ENCODE peak calls at places on chromosomes 13 and 19, in four cellular contexts. One of them, this sample, is unnamed.
A peak's percentile ranks its signal among the peaks of the same experiment; 100 is the strongest.

GRCh38 chr13:30196025-30196424 is 111.3 kb downstream of the KATNAL1 start:
- DNase-seq in aorta: no peak
- DNase-seq in epithelial cell of esophagus: no peak
- DNase-seq in uterus: no peak
- DNase-seq in this sample: no peak

GRCh38 chr19:52739576-52739975 is 4.7 kb upstream of the ZNF611 start:
- DNase-seq in uterus: no peak
- DNase-seq in aorta: no peak
- DNase-seq in epithelial cell of esophagus: no peak
- DNase-seq in this sample: no peak

GRCh38 chr19:35633727-35634440 is 5.0 kb downstream of the RBM42 start:
- DNase-seq in epithelial cell of esophagus: no peak
- DNase-seq in uterus: no peak
- DNase-seq in aorta: no peak
- DNase-seq in this sample: no peak

GRCh38 chr13:105363747-105364177 is 1171.7 kb downstream of the EFNB2 start:
- DNase-seq in aorta: no peak
- DNase-seq in epithelial cell of esophagus: peak; percentile 2
- DNase-seq in uterus: no peak
- DNase-seq in this sample: no peak

GRCh38 chr13:40333238-40333637 is 333.2 kb downstream of the FOXO1 start:
- DNase-seq in aorta: no peak
- DNase-seq in uterus: no peak
- DNase-seq in epithelial cell of esophagus: peak; percentile 96
- DNase-seq in this sample: no peak

GRCh38 chr13:109402976-109403375 is 383.4 kb downstream of the IRS2 start:
- DNase-seq in epithelial cell of esophagus: no peak
- DNase-seq in uterus: no peak
- DNase-seq in aorta: no peak
- DNase-seq in this sample: no peak

GRCh38 chr19:14347999-14348889 is 33.0 kb upstream of the ADGRE5 start:
- DNase-seq in uterus: peak; percentile 71
- DNase-seq in aorta: peak; percentile 79
- DNase-seq in epithelial cell of esophagus: peak; percentile 41
- DNase-seq in this sample: no peak

GRCh38 chr13:22220186-22221160 is 549.6 kb downstream of the FGF9 start:
- DNase-seq in uterus: no peak
- DNase-seq in aorta: no peak
- DNase-seq in epithelial cell of esophagus: no peak
- DNase-seq in this sample: no peak

GRCh38 chr13:73303858-73304257 is 245.1 kb downstream of the KLF5 start:
- DNase-seq in epithelial cell of esophagus: peak; percentile 98
- DNase-seq in uterus: no peak
- DNase-seq in aorta: no peak
- DNase-seq in this sample: no peak

GRCh38 chr19:57167385-57167784 is at the start of gene DUXA:
- DNase-seq in epithelial cell of esophagus: no peak
- DNase-seq in uterus: no peak
- DNase-seq in aorta: no peak
- DNase-seq in this sample: no peak

GRCh38 chr19:4971424-4971793 is 2.5 kb downstream of the KDM4B start:
- DNase-seq in uterus: no peak
- DNase-seq in epithelial cell of esophagus: peak; percentile 44
- DNase-seq in aorta: no peak
- DNase-seq in this sample: no peak

GRCh38 chr13:39451860-39452301 is 151.1 kb downstream of the LHFPL6 start:
- DNase-seq in epithelial cell of esophagus: no peak
- DNase-seq in uterus: no peak
- DNase-seq in aorta: no peak
- DNase-seq in this sample: no peak

GRCh38 chr13:93559718-93560117 is 333.1 kb downstream of the GPC6 start:
- DNase-seq in uterus: no peak
- DNase-seq in epithelial cell of esophagus: peak; percentile 93
- DNase-seq in aorta: no peak
- DNase-seq in this sample: no peak

GRCh38 chr13:111880185-111880584 is 186.8 kb upstream of the SOX1 start:
- DNase-seq in aorta: no peak
- DNase-seq in uterus: no peak
- DNase-seq in epithelial cell of esophagus: no peak
- DNase-seq in this sample: no peak

GRCh38 chr13:79986890-79987289 is 354.0 kb downstream of the SPRY2 start:
- DNase-seq in aorta: no peak
- DNase-seq in epithelial cell of esophagus: peak; percentile 51
- DNase-seq in uterus: no peak
- DNase-seq in this sample: no peak

GRCh38 chr19:39502640-39503417 is 4.1 kb downstream of the DLL3 start:
- DNase-seq in epithelial cell of esophagus: peak; percentile 78
- DNase-seq in aorta: peak; percentile 73
- DNase-seq in uterus: peak; percentile 46
- DNase-seq in this sample: peak; percentile 34

GRCh38 chr19:10911579-10912363 is 16.7 kb downstream of the YIPF2 start:
- DNase-seq in aorta: no peak
- DNase-seq in uterus: no peak
- DNase-seq in epithelial cell of esophagus: no peak
- DNase-seq in this sample: no peak

GRCh38 chr19:13781547-13781946 is 7.3 kb downstream of the C19orf53 start:
- DNase-seq in aorta: peak; percentile 92
- DNase-seq in uterus: peak; percentile 86
- DNase-seq in epithelial cell of esophagus: peak; percentile 80
- DNase-seq in this sample: no peak

GRCh38 chr13:77737583-77738200 is 40.2 kb downstream of the SLAIN1 start:
- DNase-seq in uterus: no peak
- DNase-seq in epithelial cell of esophagus: no peak
- DNase-seq in aorta: no peak
- DNase-seq in this sample: no peak

GRCh38 chr13:83450586-83450985 is 431.7 kb downstream of the SLITRK1 start:
- DNase-seq in aorta: no peak
- DNase-seq in uterus: no peak
- DNase-seq in epithelial cell of esophagus: peak; percentile 23
- DNase-seq in this sample: no peak

GRCh38 chr13:109131698-109132257 is 502.4 kb downstream of the MYO16 start:
- DNase-seq in aorta: no peak
- DNase-seq in uterus: no peak
- DNase-seq in epithelial cell of esophagus: no peak
- DNase-seq in this sample: no peak

GRCh38 chr19:35222373-35223005 is 6.0 kb downstream of the FAM187B start:
- DNase-seq in uterus: no peak
- DNase-seq in aorta: no peak
- DNase-seq in epithelial cell of esophagus: no peak
- DNase-seq in this sample: no peak

GRCh38 chr19:31223805-31224534 is 125.3 kb downstream of the TSHZ3 start:
- DNase-seq in aorta: no peak
- DNase-seq in uterus: no peak
- DNase-seq in epithelial cell of esophagus: peak; percentile 64
- DNase-seq in this sample: no peak

GRCh38 chr13:40401911-40402776 is 264.3 kb downstream of the FOXO1 start:
- DNase-seq in aorta: peak; percentile 99
- DNase-seq in epithelial cell of esophagus: peak; percentile 90
- DNase-seq in uterus: peak; percentile 98
- DNase-seq in this sample: no peak

GRCh38 chr19:17841810-17842662 is 5.7 kb downstream of the JAK3 start:
- DNase-seq in aorta: peak; percentile 85
- DNase-seq in uterus: peak; percentile 76
- DNase-seq in epithelial cell of esophagus: peak; percentile 90
- DNase-seq in this sample: no peak

GRCh38 chr13:101811440-101811839 is 359.0 kb downstream of the ITGBL1 start:
- DNase-seq in aorta: no peak
- DNase-seq in uterus: no peak
- DNase-seq in epithelial cell of esophagus: no peak
- DNase-seq in this sample: no peak

GRCh38 chr13:21328836-21329477 is 130.1 kb downstream of the ZDHHC20 start:
- DNase-seq in uterus: no peak
- DNase-seq in epithelial cell of esophagus: no peak
- DNase-seq in aorta: no peak
- DNase-seq in this sample: no peak

GRCh38 chr19:12295191-12295590 is 508 bp upstream of the ZNF44 start:
- DNase-seq in aorta: no peak
- DNase-seq in uterus: no peak
- DNase-seq in epithelial cell of esophagus: no peak
- DNase-seq in this sample: no peak
- H3K4me3 ChIP-seq in aorta: peak overlapping the region; percentile 9
- H3K4me3 ChIP-seq in uterus: peak overlapping the region; percentile 84
- H3K4me3 ChIP-seq in epithelial cell of esophagus: peak overlapping the region; percentile 92
- H3K4me3 ChIP-seq in this sample: peak overlapping the region; percentile 96

DNA sequence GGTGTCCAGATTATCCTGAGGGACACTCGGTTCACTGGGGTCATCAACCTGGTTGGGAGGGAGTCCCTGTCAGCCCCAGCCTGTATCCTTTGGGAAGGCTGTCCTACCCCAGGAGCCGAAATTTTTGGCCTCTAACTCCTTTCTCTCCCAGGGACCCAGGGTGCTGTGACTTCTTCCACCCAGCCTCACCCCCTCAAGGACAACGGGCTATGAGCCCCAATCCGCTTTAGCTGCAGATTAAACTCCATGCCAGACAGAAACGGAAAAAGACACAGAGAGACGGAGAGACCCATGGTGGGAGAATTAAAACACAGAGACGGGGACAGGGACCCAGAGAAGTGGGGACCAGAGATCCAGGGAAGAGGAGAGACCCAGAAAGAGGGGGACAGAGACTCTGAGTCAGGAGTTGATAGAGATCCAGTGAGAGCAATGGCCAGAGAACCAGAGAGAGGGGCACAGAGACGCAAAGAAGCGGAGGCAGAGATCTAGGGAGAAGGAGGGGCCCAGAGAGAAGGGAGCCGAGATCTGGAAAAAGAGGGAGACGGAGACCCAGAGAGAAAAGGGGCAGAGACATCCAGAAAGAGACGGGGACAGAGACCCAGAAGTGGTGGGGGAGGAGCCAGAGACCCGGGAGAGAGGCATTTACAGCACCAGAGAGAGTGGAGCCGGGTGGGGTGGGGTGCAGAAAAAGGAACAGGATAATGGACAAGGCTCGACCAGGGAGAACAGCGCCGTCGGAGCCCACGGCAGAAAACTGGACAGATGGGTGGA is 703 bp downstream of the SLC17A7 start:
- DNase-seq in aorta: no peak
- DNase-seq in uterus: no peak
- DNase-seq in epithelial cell of esophagus: no peak
- DNase-seq in this sample: no peak
- H3K4me3 ChIP-seq in aorta: no peak overlapping the region
- H3K4me3 ChIP-seq in uterus: no peak overlapping the region
- H3K4me3 ChIP-seq in epithelial cell of esophagus: no peak overlapping the region
- H3K4me3 ChIP-seq in this sample: no peak overlapping the region

GRCh38 chr13:26401578-26402021 is 147.7 kb downstream of the CDK8 start:
- DNase-seq in aorta: no peak
- DNase-seq in epithelial cell of esophagus: no peak
- DNase-seq in uterus: no peak
- DNase-seq in this sample: peak; percentile 95

GRCh38 chr13:26400545-26400944 is 146.6 kb downstream of the CDK8 start:
- DNase-seq in epithelial cell of esophagus: no peak
- DNase-seq in uterus: no peak
- DNase-seq in aorta: no peak
- DNase-seq in this sample: no peak

GRCh38 chr13:26406791-26407190 is 150.7 kb upstream of the WASF3 start:
- DNase-seq in aorta: no peak
- DNase-seq in uterus: no peak
- DNase-seq in epithelial cell of esophagus: no peak
- DNase-seq in this sample: no peak

GRCh38 chr13:26401069-26401468 is 147.1 kb downstream of the CDK8 start:
- DNase-seq in uterus: no peak
- DNase-seq in aorta: no peak
- DNase-seq in epithelial cell of esophagus: no peak
- DNase-seq in this sample: no peak
- H3K4me3 ChIP-seq in uterus: no peak overlapping the region
- H3K4me3 ChIP-seq in aorta: no peak overlapping the region
- H3K4me3 ChIP-seq in epithelial cell of esophagus: no peak overlapping the region
- H3K4me3 ChIP-seq in this sample: no peak overlapping the region

GRCh38 chr13:33204130-33204927 is 81.2 kb downstream of the STARD13 start:
- DNase-seq in aorta: peak; percentile 84
- DNase-seq in uterus: peak; percentile 86
- DNase-seq in epithelial cell of esophagus: no peak
- DNase-seq in this sample: no peak
- H3K4me3 ChIP-seq in aorta: peak overlapping the region; percentile 97
- H3K4me3 ChIP-seq in uterus: peak overlapping the region; percentile 31
- H3K4me3 ChIP-seq in epithelial cell of esophagus: no peak overlapping the region
- H3K4me3 ChIP-seq in this sample: no peak overlapping the region

GRCh38 chr19:48665786-48666185 is 7.0 kb downstream of the NTN5 start:
- DNase-seq in uterus: no peak
- DNase-seq in aorta: no peak
- DNase-seq in epithelial cell of esophagus: no peak
- DNase-seq in this sample: no peak
- H3K4me3 ChIP-seq in uterus: no peak overlapping the region
- H3K4me3 ChIP-seq in aorta: no peak overlapping the region
- H3K4me3 ChIP-seq in epithelial cell of esophagus: no peak overlapping the region
- H3K4me3 ChIP-seq in this sample: no peak overlapping the region

GRCh38 chr19:8194528-8195275 is 14.5 kb upstream of the CERS4 start:
- DNase-seq in uterus: no peak
- DNase-seq in epithelial cell of esophagus: no peak
- DNase-seq in aorta: peak; percentile 58
- DNase-seq in this sample: no peak

GRCh38 chr19:8192227-8192820 is 16.8 kb upstream of the CERS4 start:
- DNase-seq in aorta: no peak
- DNase-seq in uterus: no peak
- DNase-seq in epithelial cell of esophagus: no peak
- DNase-seq in this sample: no peak

GRCh38 chr19:8196271-8196908 is 12.8 kb upstream of the CERS4 start:
- DNase-seq in aorta: no peak
- DNase-seq in epithelial cell of esophagus: no peak
- DNase-seq in uterus: no peak
- DNase-seq in this sample: no peak
- H3K4me3 ChIP-seq in aorta: no peak overlapping the region
- H3K4me3 ChIP-seq in epithelial cell of esophagus: no peak overlapping the region
- H3K4me3 ChIP-seq in uterus: no peak overlapping the region
- H3K4me3 ChIP-seq in this sample: no peak overlapping the region

DNA sequence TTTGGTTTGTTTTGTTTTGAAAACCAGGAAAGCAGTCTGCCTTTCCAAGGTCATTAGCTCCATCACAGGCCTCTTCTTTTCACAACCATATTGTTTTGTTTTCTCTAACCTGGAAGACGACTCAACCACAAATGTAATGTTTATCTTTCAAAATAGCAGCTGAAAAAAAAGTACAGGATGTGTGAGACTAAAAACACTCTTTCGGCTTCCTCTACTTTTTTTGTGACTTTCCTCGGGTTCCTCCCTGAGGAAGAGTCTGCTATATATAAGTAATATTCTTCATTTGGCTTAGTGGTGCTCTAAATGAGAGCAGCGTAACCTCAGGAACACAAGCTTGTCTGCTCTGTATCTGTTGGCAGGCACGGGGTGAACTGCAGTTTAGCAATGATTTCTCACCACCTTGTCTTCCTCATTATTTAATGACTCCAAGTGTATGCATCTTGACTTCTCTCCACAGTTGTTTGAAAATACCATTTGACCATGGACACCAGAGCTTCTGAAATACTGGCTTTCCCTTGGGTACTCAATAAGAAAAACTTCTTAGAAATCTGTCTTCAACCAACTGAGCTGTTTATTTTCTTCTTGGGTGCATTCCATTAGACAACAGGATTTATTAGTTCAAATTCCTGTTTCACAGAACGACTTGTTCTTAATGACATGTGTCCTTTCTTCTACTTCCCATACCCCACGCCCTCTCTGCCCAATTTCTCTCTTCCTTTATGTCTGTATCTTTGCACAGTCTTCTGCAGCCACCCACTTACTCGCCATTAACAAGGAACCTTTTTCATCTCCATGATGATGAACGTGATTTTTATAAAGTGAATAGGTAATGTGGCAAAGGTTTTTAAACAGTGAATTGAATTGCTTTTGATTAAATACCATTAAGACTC is 11.5 kb upstream of the ITM2B start:
- DNase-seq in aorta: no peak
- DNase-seq in uterus: no peak
- DNase-seq in epithelial cell of esophagus: no peak
- DNase-seq in this sample: no peak
- H3K4me3 ChIP-seq in aorta: no peak overlapping the region
- H3K4me3 ChIP-seq in uterus: peak overlapping the region; percentile 45
- H3K4me3 ChIP-seq in epithelial cell of esophagus: no peak overlapping the region
- H3K4me3 ChIP-seq in this sample: no peak overlapping the region

GRCh38 chr19:33832633-33833032 is 36.0 kb downstream of the KCTD15 start:
- DNase-seq in uterus: no peak
- DNase-seq in epithelial cell of esophagus: no peak
- DNase-seq in aorta: no peak
- DNase-seq in this sample: no peak
- H3K4me3 ChIP-seq in uterus: no peak overlapping the region
- H3K4me3 ChIP-seq in epithelial cell of esophagus: no peak overlapping the region
- H3K4me3 ChIP-seq in aorta: no peak overlapping the region
- H3K4me3 ChIP-seq in this sample: no peak overlapping the region